ENCODE peak calls at places on chromosomes 6 and 20, in ten cellular contexts. N is RWPE1, P is tibial nerve, V is left ventricle myocardium inferior, W is small intestine, T is PC-3, Q is heart right ventricle, E is substantia nigra, L is IMR-90, G is A549. D is an unnamed sample.

GRCh38 chr6:25147191-25147590 is 132.0 kb upstream of the CARMIL1 start:
- DNase-seq in N (no peak), P (no peak), V (no peak), W (no peak), T (no peak), Q (no peak), E (no peak), L (no peak), G (no peak), D (no peak)

GRCh38 chr20:62977613-62978558 is 25.4 kb downstream of the SLC17A9 start:
- DNase-seq in N (peak), P (no peak), V (no peak), W (peak), T (peak), Q (no peak), E (no peak), L (no peak), G (peak), D (no peak)

GRCh38 chr6:108120311-108120710 is 45.5 kb upstream of the NR2E1 start:
- DNase-seq in N (no peak), P (no peak), V (no peak), W (no peak), T (no peak), Q (no peak), E (no peak), L (no peak), G (no peak), D (no peak)

GRCh38 chr20:61548069-61548468 is 296.0 kb downstream of the CDH4 start:
- DNase-seq in N (no peak), P (no peak), V (no peak), W (no peak), T (no peak), Q (no peak), E (no peak), L (no peak), G (no peak), D (no peak)

GRCh38 chr6:71533939-71534379 is 245.3 kb downstream of the OGFRL1 start:
- DNase-seq in N (peak), P (no peak), V (no peak), W (peak), T (peak), Q (no peak), E (no peak), L (peak), G (peak), D (no peak)

GRCh38 chr20:15317546-15318242 is 980.3 kb upstream of the FLRT3 start:
- DNase-seq in N (no peak), P (no peak), V (no peak), W (no peak), T (no peak), Q (no peak), E (no peak), L (no peak), G (no peak), D (no peak)

GRCh38 chr20:5785146-5785545 is 34.9 kb downstream of the SHLD1 start:
- DNase-seq in N (peak), P (no peak), V (no peak), W (peak), T (peak), Q (no peak), E (no peak), L (no peak), G (peak), D (no peak)

GRCh38 chr20:7980332-7981046 is 39.1 kb downstream of the TMX4 start:
- DNase-seq in N (peak), P (no peak), V (no peak), W (peak), T (peak), Q (no peak), E (no peak), L (peak), G (peak), D (no peak)

GRCh38 chr20:58852559-58853271 is at the start of gene GNAS:
- DNase-seq in N (peak), P (no peak), V (peak), W (peak), T (peak), Q (peak), E (peak), L (peak), G (peak), D (peak)

GRCh38 chr6:69953491-69953890 is 87.1 kb downstream of the COL19A1 start:
- DNase-seq in N (no peak), P (no peak), V (no peak), W (no peak), T (no peak), Q (no peak), E (no peak), L (no peak), G (no peak), D (no peak)

GRCh38 chr20:48957521-48957920 is 36.0 kb downstream of the ARFGEF2 start:
- DNase-seq in N (no peak), P (no peak), V (no peak), W (no peak), T (no peak), Q (no peak), E (no peak), L (no peak), G (no peak), D (no peak)

GRCh38 chr6:166579234-166579575 is 7.3 kb downstream of the RAMACL start:
- DNase-seq in N (no peak), P (no peak), V (no peak), W (no peak), T (no peak), Q (no peak), E (no peak), L (no peak), G (no peak), D (no peak)

GRCh38 chr20:791056-791455 is 22.8 kb upstream of the SLC52A3 start:
- DNase-seq in N (no peak), P (no peak), V (no peak), W (no peak), T (no peak), Q (no peak), E (no peak), L (no peak), G (no peak), D (no peak)

GRCh38 chr6:52155791-52156576 is 30.2 kb upstream of the IL17A start:
- DNase-seq in N (no peak), P (no peak), V (no peak), W (no peak), T (peak), Q (no peak), E (no peak), L (no peak), G (no peak), D (no peak)

GRCh38 chr6:14784596-14785360 is 461.1 kb upstream of the JARID2 start:
- DNase-seq in N (no peak), P (no peak), V (no peak), W (no peak), T (no peak), Q (no peak), E (no peak), L (no peak), G (no peak), D (no peak)

GRCh38 chr20:35306931-35307517 is 14.8 kb upstream of the FAM83C start:
- DNase-seq in N (peak), P (peak), V (peak), W (peak), T (peak), Q (peak), E (peak), L (peak), G (peak), D (no peak)

GRCh38 chr20:50346372-50347347 is 156.0 kb downstream of the CEBPB start:
- DNase-seq in N (peak), P (peak), V (peak), W (peak), T (peak), Q (peak), E (peak), L (peak), G (peak), D (no peak)

GRCh38 chr6:149273318-149273717 is 44.2 kb upstream of the TAB2 start:
- DNase-seq in N (no peak), P (peak), V (peak), W (no peak), T (no peak), Q (no peak), E (peak), L (no peak), G (no peak), D (peak)

GRCh38 chr6:71406871-71407860 is 118.6 kb downstream of the OGFRL1 start:
- DNase-seq in N (no peak), P (no peak), V (no peak), W (no peak), T (peak), Q (no peak), E (no peak), L (no peak), G (peak), D (no peak)

GRCh38 chr20:44176833-44177533 is 10.0 kb downstream of the JPH2 start:
- DNase-seq in N (peak), P (no peak), V (no peak), W (peak), T (peak), Q (no peak), E (no peak), L (no peak), G (no peak), D (no peak)

GRCh38 chr6:164034602-164035140 is 620.2 kb downstream of the QKI start:
- DNase-seq in N (no peak), P (no peak), V (no peak), W (no peak), T (no peak), Q (no peak), E (no peak), L (no peak), G (no peak), D (no peak)

GRCh38 chr6:9463311-9463710 is 951.6 kb downstream of the TFAP2A start:
- DNase-seq in N (no peak), P (no peak), V (no peak), W (no peak), T (peak), Q (no peak), E (no peak), L (no peak), G (peak), D (no peak)

GRCh38 chr6:109927052-109927451 is 51.1 kb upstream of the GPR6 start:
- DNase-seq in N (no peak), P (no peak), V (no peak), W (no peak), T (peak), Q (no peak), E (no peak), L (no peak), G (no peak), D (no peak)

GRCh38 chr6:165231581-165232276 is 77.7 kb downstream of the C6orf118 start:
- DNase-seq in N (peak), P (no peak), V (no peak), W (no peak), T (peak), Q (peak), E (peak), L (no peak), G (peak), D (no peak)

GRCh38 chr6:71478834-71479541 is 190.4 kb downstream of the OGFRL1 start:
- DNase-seq in N (peak), P (no peak), V (no peak), W (no peak), T (peak), Q (no peak), E (no peak), L (peak), G (peak), D (no peak)

GRCh38 chr6:80637312-80637711 is 530.8 kb downstream of the BCKDHB start:
- DNase-seq in N (no peak), P (no peak), V (no peak), W (no peak), T (no peak), Q (no peak), E (no peak), L (peak), G (no peak), D (no peak)

GRCh38 chr6:136103101-136103688 is 146.9 kb downstream of the MTFR2 start:
- DNase-seq in N (no peak), P (no peak), V (no peak), W (no peak), T (no peak), Q (peak), E (no peak), L (peak), G (no peak), D (no peak)

GRCh38 chr6:43910149-43910637 is 140.2 kb downstream of the VEGFA start:
- DNase-seq in N (no peak), P (no peak), V (no peak), W (no peak), T (no peak), Q (no peak), E (no peak), L (no peak), G (no peak), D (no peak)

GRCh38 chr6:166419268-166419667 is 36.5 kb upstream of the MPC1 start:
- DNase-seq in N (peak), P (no peak), V (no peak), W (peak), T (peak), Q (no peak), E (no peak), L (peak), G (no peak), D (no peak)

GRCh38 chr6:107607109-107607508 is 117.2 kb downstream of the SOBP start:
- DNase-seq in N (no peak), P (no peak), V (peak), W (peak), T (no peak), Q (peak), E (no peak), L (no peak), G (no peak), D (no peak)

GRCh38 chr20:50191566-50192363 is 1.1 kb downstream of the CEBPB start:
- DNase-seq in N (peak), P (no peak), V (peak), W (peak), T (peak), Q (no peak), E (peak), L (peak), G (peak), D (no peak)

GRCh38 chr20:44442298-44443070 is 33.2 kb upstream of the TTPAL start:
- DNase-seq in N (peak), P (no peak), V (no peak), W (peak), T (no peak), Q (no peak), E (no peak), L (no peak), G (no peak), D (no peak)

GRCh38 chr20:9079038-9079731 is 10.3 kb downstream of the PLCB4 start:
- DNase-seq in N (no peak), P (no peak), V (no peak), W (no peak), T (no peak), Q (no peak), E (no peak), L (no peak), G (no peak), D (no peak)

GRCh38 chr6:132819405-132820145 is 5.2 kb downstream of the RPS12 start:
- DNase-seq in N (peak), P (no peak), V (no peak), W (no peak), T (peak), Q (no peak), E (no peak), L (peak), G (no peak), D (no peak)

GRCh38 chr6:12748815-12749521 is 32.4 kb downstream of the PHACTR1 start:
- DNase-seq in N (no peak), P (no peak), V (no peak), W (no peak), T (no peak), Q (no peak), E (no peak), L (no peak), G (no peak), D (no peak)

GRCh38 chr6:139519571-139520031 is 145.2 kb upstream of the CITED2 start:
- DNase-seq in N (no peak), P (no peak), V (no peak), W (no peak), T (no peak), Q (no peak), E (no peak), L (peak), G (no peak), D (no peak)
- H3K27ac ChIP-seq in N (no peak), P (no peak), V (no peak), W (no peak), T (no peak), Q (no peak), E (no peak), L (no peak), G (no peak), D (no peak)

GRCh38 chr6:26223677-26224546 is 136.7 kb downstream of the HFE start:
- DNase-seq in N (peak), P (no peak), V (peak), W (peak), T (peak), Q (peak), E (peak), L (peak), G (peak), D (no peak)

GRCh38 chr6:26221186-26221585 is 134.0 kb downstream of the HFE start:
- DNase-seq in N (no peak), P (no peak), V (no peak), W (no peak), T (no peak), Q (no peak), E (no peak), L (no peak), G (no peak), D (no peak)

GRCh38 chr6:26224547-26224912 is 137.3 kb downstream of the HFE start:
- DNase-seq in N (no peak), P (no peak), V (no peak), W (no peak), T (no peak), Q (no peak), E (no peak), L (no peak), G (no peak), D (no peak)

GRCh38 chr6:26223213-26223612 is 136.0 kb downstream of the HFE start:
- DNase-seq in N (no peak), P (no peak), V (no peak), W (peak), T (peak), Q (no peak), E (no peak), L (peak), G (peak), D (no peak)

DNA sequence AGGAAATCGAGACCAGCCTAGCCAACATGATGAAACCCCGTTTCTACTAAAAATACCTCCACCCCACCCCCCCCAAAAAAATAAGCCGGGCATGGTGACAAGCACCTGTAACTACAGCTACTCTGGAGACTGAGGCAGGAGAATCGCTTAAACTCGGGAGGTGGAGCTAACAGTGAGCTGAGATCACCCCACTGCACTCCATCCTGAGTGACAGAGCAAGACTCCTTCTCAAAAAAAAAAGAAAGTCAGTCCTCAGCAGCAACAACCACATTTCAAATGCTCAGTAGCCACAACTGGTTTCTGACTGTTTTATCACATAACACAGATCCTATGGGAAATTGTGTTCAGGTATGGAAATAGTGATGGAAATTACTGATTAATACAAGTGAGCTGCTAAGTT is 135.4 kb downstream of the HFE start:
- DNase-seq in N (no peak), P (no peak), V (no peak), W (no peak), T (no peak), Q (no peak), E (no peak), L (no peak), G (no peak), D (no peak)
- H3K27ac ChIP-seq in N (peak), P (peak), V (peak), W (peak), T (peak), Q (no peak), E (no peak), L (no peak), G (peak), D (no peak)

DNA sequence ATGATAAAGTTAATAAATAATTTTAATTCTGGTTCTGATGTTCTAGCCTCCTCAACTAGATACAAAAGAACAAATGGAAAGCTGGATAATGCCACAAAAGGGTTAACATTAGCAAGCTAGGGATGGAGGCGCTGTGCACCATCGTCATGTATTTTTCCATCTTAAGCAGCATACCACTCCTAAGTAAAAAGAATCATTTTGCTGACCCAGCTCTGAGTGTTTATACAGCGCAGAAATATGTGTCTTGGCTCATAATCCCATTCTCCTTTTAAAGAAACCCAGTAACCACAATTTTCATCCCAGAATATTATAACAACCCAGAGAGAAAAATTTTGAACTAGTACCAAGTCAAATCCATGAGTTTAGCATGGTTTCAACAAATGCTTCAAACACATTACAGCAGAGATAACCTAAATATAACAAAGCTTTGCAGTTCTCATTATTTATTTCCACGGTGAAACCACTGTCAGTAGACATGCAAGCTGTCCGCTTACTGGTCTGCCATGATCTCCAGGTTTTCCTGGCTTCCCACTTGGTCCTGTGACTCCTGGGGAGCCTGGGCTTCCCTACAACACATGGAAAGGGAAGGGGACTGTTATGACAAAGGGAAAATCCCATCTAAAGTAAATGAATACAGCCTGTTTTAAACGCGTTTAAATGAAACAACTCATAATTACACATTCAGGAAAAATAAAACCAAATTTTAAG is 111.1 kb downstream of the COL12A1 start:
- DNase-seq in N (no peak), P (no peak), V (no peak), W (no peak), T (no peak), Q (no peak), E (no peak), L (peak), G (peak), D (no peak)
- H3K27ac ChIP-seq in N (no peak), P (no peak), V (no peak), W (peak), T (no peak), Q (no peak), E (no peak), L (peak), G (no peak), D (no peak)

GRCh38 chr6:34684919-34685318 is 11.6 kb downstream of the ILRUN start:
- DNase-seq in N (no peak), P (no peak), V (no peak), W (no peak), T (no peak), Q (no peak), E (no peak), L (no peak), G (no peak), D (no peak)

GRCh38 chr6:34692280-34692679 is 4.3 kb downstream of the ILRUN start:
- DNase-seq in N (no peak), P (no peak), V (no peak), W (no peak), T (no peak), Q (no peak), E (no peak), L (no peak), G (no peak), D (no peak)

GRCh38 chr6:34689742-34690141 is 6.8 kb downstream of the ILRUN start:
- DNase-seq in N (no peak), P (no peak), V (no peak), W (no peak), T (no peak), Q (no peak), E (no peak), L (no peak), G (no peak), D (no peak)

GRCh38 chr6:34684364-34684763 is 12.2 kb downstream of the ILRUN start:
- DNase-seq in N (no peak), P (no peak), V (no peak), W (no peak), T (no peak), Q (no peak), E (no peak), L (no peak), G (no peak), D (no peak)

DNA sequence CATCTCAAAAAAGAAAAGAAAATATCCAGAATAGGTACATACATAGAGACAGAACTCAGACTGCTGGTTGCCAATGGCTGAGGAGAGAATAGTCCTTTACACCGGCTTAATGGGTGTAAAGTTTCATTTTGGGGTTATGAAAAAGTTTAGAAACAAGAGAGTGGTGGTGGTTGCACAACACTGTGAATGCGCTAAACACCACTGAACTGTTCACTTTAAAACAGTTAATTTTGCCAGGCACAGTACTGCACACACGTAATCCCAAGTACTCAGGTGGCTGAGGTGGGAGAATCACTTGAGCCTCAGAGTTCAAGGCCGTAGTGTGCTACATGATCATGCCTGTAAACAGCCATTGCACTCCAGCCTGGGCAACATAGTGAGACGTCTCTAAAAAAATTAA is 7.6 kb downstream of the ILRUN start:
- DNase-seq in N (no peak), P (no peak), V (no peak), W (no peak), T (no peak), Q (no peak), E (no peak), L (no peak), G (no peak), D (no peak)
- H3K27ac ChIP-seq in N (no peak), P (no peak), V (no peak), W (no peak), T (no peak), Q (no peak), E (no peak), L (no peak), G (no peak), D (no peak)

D was measured in caudate nucleus.